ENCODE peak calls at places on chromosome 3, in seven cellular contexts. C is heart left ventricle, D is A549, X is spleen, N is body of pancreas, J is Peyer's patch, V is NB4. B is an unnamed sample.

GRCh38 chr3:126259411-126260391 is 79.3 kb upstream of the ALDH1L1 start:
- DNase-seq in V (peak), J (peak), X (no peak), N (peak), D (peak), C (peak), B (no peak)

GRCh38 chr3:128062033-128062745 is 10.0 kb downstream of the SEC61A1 start:
- DNase-seq in C (no peak), J (no peak), V (no peak), X (no peak), N (no peak), D (no peak), B (no peak)

GRCh38 chr3:46334911-46335478 is 18.9 kb upstream of the CCR2 start:
- DNase-seq in J (no peak), X (no peak), N (no peak), D (no peak), V (no peak), C (no peak), B (no peak)

GRCh38 chr3:108131105-108131794 is 40.4 kb upstream of the CD47 start:
- DNase-seq in C (no peak), X (no peak), D (peak), N (no peak), J (no peak), V (no peak), B (peak)

GRCh38 chr3:55000546-55000945 is 72.7 kb upstream of the LRTM1 start:
- DNase-seq in N (peak), C (no peak), X (no peak), V (no peak), D (peak), J (no peak), B (peak)

GRCh38 chr3:154060606-154061380 is 60.4 kb upstream of the ARHGEF26 start:
- DNase-seq in V (no peak), J (no peak), D (no peak), N (no peak), C (no peak), X (no peak), B (no peak)

GRCh38 chr3:70716832-70717231 is 404.4 kb upstream of the MDFIC2 start:
- DNase-seq in N (peak), X (no peak), J (no peak), V (peak), C (no peak), D (no peak), B (no peak)

GRCh38 chr3:72523409-72524172 is 324.7 kb downstream of the SHQ1 start:
- DNase-seq in C (no peak), J (peak), X (peak), D (no peak), N (no peak), V (peak), B (no peak)

GRCh38 chr3:126528800-126529541 is 5.0 kb downstream of the CHST13 start:
- DNase-seq in C (peak), N (peak), X (peak), J (no peak), V (peak), D (peak), B (no peak)

GRCh38 chr3:146543461-146544012 is 870 bp downstream of the PLSCR1 start:
- DNase-seq in C (no peak), X (no peak), D (no peak), V (peak), N (peak), J (no peak), B (no peak)
- TF ChIP-seq POLR2A in C (no peak), X (no peak), D (no peak), V (no peak), N (no peak), J (no peak), B (no peak)

DNA sequence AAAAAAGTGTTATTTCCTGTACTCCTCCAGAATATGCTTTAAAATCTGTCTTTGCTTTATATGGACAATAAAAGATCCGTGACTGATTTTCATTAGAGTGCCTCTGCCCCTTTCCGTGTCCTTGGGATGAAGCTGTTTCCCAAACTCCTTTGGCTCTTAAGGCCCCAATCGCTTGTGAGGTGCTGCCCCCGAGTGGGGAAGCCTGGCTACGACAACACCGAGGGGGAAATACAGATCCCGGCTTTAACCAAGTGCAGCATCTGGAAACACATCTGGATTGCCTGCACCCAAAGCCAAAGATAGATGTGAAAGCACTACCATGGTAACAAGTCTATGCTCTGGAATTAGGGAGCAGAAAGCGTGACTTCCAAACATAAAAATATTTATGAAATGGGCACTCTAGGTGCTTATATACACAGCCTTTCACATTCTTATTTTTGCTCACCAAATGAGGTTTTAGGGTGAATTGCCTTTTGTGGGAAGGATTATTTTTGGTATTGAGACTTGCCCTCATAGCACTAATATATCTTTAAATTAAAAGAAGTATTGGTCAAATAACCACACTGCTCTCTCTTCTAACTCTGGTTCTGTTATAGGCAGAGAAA is 40.6 kb upstream of the ADCY5 start:
- DNase-seq in X (no peak), V (peak), J (peak), N (peak), D (peak), C (peak), B (peak)
- TF ChIP-seq POLR2A in X (no peak), V (no peak), J (no peak), N (no peak), D (no peak), C (no peak), B (no peak)

GRCh38 chr3:115146418-115147328 is at the start of gene ZBTB20:
- DNase-seq in C (peak), X (peak), J (peak), V (peak), D (peak), N (peak), B (peak)
- TF ChIP-seq POLR2A in C (no peak), X (peak), J (peak), V (peak), D (peak), N (peak), B (peak)

DNA sequence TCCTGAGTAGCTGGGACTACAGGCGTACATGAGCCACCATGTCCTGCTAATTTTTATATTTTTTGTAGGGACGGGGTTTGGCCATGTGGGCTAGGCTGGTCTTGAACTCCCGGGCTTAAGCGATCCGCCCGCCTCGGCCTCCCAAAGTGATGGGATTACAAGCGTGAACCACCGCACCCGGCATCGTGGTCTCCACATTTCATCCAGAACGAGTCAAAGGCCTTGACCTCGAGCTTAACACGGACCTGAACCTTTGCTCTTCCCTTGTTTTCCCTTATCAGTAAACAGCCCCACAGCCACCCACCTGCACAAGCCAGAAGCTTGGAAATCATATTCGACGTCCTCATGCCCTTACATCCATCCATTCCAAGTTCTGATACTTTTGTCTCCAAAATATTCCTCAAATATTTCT is 1.3 kb upstream of the PTPN23 start:
- DNase-seq in V (no peak), C (no peak), J (no peak), N (no peak), X (peak), D (no peak), B (no peak)
- TF ChIP-seq POLR2A in V (no peak), C (no peak), J (no peak), N (no peak), X (no peak), D (no peak), B (no peak)

GRCh38 chr3:146156060-146156459 is 4.9 kb downstream of the PLOD2 start:
- DNase-seq in N (peak), D (no peak), J (no peak), C (no peak), X (no peak), V (no peak), B (no peak)
- TF ChIP-seq POLR2A in N (no peak), D (no peak), J (no peak), C (no peak), X (no peak), V (no peak), B (no peak)

DNA sequence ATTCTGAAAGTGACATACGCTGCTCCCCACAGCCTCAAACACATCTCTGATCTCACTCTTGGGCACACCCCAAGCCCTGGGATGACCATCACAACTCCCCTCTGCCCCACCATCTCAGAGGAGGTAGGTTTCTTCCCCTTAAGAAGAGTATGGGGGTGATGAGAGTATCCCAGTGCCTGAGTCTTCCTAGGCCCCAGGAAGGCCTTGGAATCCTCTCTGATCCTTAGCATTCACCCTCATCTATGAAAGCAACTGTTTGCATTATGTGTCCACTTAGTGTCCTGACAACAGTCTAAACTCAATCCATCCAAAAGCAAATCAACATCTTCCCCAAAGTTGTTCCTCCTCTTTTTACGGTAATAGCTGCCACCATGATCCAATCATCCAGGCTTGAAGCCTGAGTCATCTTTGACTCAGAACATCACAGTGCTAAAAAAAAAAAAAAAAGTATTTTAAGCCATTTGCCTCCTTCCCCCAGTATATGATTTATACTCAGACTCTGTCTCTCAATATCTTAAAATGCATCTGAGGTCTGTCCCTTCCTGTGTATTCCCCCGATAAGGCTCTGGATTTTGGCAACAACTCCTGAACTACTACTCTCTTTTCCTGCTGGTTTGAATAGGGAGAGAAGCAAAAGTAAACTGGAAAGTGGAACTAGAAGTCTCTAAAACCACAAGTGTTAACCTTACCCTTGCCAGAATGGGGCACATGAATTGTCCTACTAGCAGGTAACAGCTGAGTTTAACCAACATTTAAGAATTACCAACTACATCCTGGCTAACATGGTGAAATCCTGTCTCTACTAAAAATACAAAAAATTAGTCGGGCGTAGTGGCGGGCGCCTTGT is 22.5 kb downstream of the POPDC2 start:
- DNase-seq in C (no peak), V (peak), N (no peak), D (peak), J (no peak), X (no peak), B (peak)
- TF ChIP-seq POLR2A in C (no peak), V (no peak), N (no peak), D (no peak), J (no peak), X (no peak), B (no peak)

DNA sequence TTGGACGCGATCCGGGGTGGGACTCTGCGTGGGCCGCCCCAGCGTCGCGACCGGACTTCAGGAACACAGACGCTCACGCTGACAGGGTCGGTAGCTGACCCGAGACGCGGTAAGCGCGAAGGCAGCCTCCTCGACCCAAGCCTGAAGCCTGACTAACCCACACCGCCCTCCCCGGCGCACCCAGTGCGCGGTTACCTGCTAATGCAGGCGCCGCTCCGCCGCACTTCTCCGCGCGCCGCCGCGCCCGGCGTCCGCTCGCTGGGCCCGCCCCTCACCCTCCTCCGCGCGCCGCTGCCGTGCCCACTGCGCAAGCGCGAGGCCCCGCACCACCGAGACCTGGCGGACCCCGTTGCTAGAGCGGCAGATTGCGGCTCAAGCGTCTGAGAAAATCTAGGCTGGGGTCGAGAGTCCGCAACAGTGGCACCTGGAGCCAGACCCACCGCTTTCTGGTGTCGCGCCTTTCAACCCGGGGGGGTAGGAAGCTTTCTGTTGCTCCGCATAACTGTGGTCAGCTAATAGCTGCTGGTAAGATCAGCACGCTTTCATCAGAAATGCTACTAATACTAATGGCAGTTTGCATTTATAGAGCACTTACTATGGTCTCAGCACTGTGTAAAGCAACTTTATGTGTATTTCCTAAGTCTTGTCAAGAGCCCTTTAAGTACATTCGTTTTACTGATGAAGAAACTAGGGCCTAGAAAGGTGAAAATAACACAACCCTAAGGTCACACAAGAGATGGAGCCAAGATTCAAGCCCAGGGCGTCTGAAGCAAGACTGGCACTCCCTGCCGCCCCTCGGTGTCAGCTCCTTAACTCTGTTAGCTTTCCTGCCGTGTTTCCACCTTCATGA is at the start of gene TBCCD1:
- DNase-seq in N (peak), D (peak), C (peak), V (peak), J (peak), X (peak), B (peak)
- TF ChIP-seq POLR2A in N (peak), D (peak), C (peak), V (peak), J (peak), X (peak), B (peak)

DNA sequence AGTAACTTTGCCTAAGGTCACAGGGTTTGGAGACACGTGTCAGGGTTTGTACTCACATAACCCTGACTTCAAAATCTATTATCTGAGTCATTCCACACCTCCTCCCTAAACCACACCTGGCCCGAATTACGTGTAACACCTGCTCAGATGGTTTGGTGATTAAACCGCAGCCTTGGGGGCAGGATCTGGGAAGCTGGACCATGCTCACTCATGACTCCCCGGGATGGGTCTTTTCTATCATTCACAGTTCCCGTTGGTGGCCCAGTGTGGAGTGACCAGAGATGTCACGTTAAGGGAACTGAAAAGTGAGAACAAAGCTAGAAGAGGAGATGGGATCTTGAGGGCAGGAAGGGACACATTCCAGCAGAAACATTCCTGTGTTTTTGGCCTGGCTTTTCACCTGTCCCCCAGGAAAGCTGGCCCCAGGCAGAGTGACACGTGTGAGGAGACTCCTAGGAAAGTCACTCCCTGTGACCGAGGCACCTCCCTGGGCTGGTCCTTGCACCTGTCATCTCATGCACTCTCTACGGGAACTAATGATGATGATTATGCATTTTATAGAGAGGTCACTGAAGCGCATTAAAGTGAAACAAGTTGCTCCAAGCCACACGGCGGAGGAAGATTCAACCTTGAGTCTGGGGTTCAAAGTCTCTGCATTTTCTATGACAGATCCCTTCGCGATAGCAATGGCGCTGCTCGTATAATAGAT is 75.5 kb upstream of the POMGNT2 start:
- DNase-seq in C (no peak), D (no peak), V (no peak), J (peak), X (no peak), N (no peak), B (no peak)
- TF ChIP-seq POLR2A in C (no peak), D (no peak), V (no peak), J (no peak), X (no peak), N (no peak), B (no peak)

B was measured in H54.